ENCODE peak calls at places on chromosomes 3 and 15, in ten cellular contexts. Y is GM12878, V is A673, Q is PC-9, H is GM23338, X is GM23248, I is hepatocyte, G is MM.1S, C is fibroblast of lung, S is neural progenitor cell. L is an unnamed sample.

GRCh38 chr15:80967451-80967850 is 22.2 kb downstream of the MESD start:
- DNase-seq in C (peak), G (no peak), V (no peak), Q (peak), S (peak), I (peak), Y (no peak), X (peak), H (peak), L (peak)

GRCh38 chr15:67828379-67828968 is 3.2 kb downstream of the SKOR1 start:
- DNase-seq in Y (no peak), H (peak), C (no peak), I (no peak), V (no peak), S (peak), Q (no peak), G (no peak), X (no peak), L (no peak)

GRCh38 chr15:89494941-89495637 is 1.3 kb downstream of the RHCG start:
- DNase-seq in H (peak), I (no peak), C (peak), G (peak), Q (no peak), V (peak), S (peak), X (peak), Y (no peak), L (no peak)

GRCh38 chr3:135992072-135992471 is 26.5 kb downstream of the PPP2R3A start:
- DNase-seq in X (peak), I (no peak), V (no peak), Q (no peak), Y (no peak), H (no peak), S (no peak), G (no peak), C (peak), L (peak)

GRCh38 chr15:40892449-40893012 is 1.7 kb upstream of the VPS18 start:
- DNase-seq in S (no peak), V (no peak), Y (no peak), I (no peak), C (no peak), Q (no peak), H (no peak), G (no peak), X (no peak), L (no peak)

GRCh38 chr3:28800203-28800602 is 451.6 kb upstream of the AZI2 start:
- DNase-seq in G (no peak), Q (no peak), V (no peak), X (no peak), I (no peak), C (no peak), Y (no peak), S (peak), H (peak), L (no peak)

GRCh38 chr3:11480663-11481298 is 162.9 kb downstream of the VGLL4 start:
- DNase-seq in Y (no peak), X (no peak), S (no peak), H (peak), C (no peak), I (peak), G (no peak), V (peak), Q (no peak), L (no peak)

GRCh38 chr3:52494446-52494845 is 692 bp upstream of the STAB1 start:
- DNase-seq in I (no peak), X (no peak), H (peak), V (no peak), Y (no peak), G (no peak), C (no peak), Q (no peak), S (no peak), L (no peak)

GRCh38 chr3:108319428-108320053 is 23.2 kb downstream of the HHLA2 start:
- DNase-seq in Y (no peak), I (no peak), C (no peak), X (no peak), S (no peak), G (no peak), Q (peak), V (no peak), H (no peak), L (no peak)

GRCh38 chr15:49415171-49415570 is 7.9 kb upstream of the FGF7 start:
- DNase-seq in C (peak), S (no peak), V (no peak), Q (no peak), G (no peak), Y (no peak), X (no peak), H (no peak), I (no peak), L (no peak)

GRCh38 chr3:168071535-168071934 is 24.2 kb downstream of the GOLIM4 start:
- DNase-seq in V (peak), I (no peak), C (peak), G (no peak), H (no peak), S (no peak), Q (peak), Y (no peak), X (peak), L (peak)

GRCh38 chr3:133776794-133777438 is 28.7 kb upstream of the SRPRB start:
- DNase-seq in I (no peak), Q (no peak), C (no peak), Y (no peak), X (no peak), H (no peak), V (no peak), S (no peak), G (no peak), L (no peak)

GRCh38 chr3:176978441-176978840 is 218.8 kb downstream of the TBL1XR1 start:
- DNase-seq in S (no peak), I (no peak), Q (no peak), X (no peak), H (no peak), G (no peak), C (no peak), Y (no peak), V (no peak), L (no peak)

GRCh38 chr3:191473766-191474198 is 12.8 kb downstream of the PYDC2 start:
- DNase-seq in C (no peak), I (no peak), Q (no peak), Y (no peak), V (no peak), H (no peak), X (no peak), S (no peak), G (no peak), L (no peak)

GRCh38 chr15:40838756-40839155 is 5.1 kb upstream of the SPINT1 start:
- DNase-seq in C (no peak), Q (no peak), G (no peak), X (peak), S (no peak), I (no peak), V (no peak), H (no peak), Y (no peak), L (no peak)

GRCh38 chr3:57158813-57159678 is 6.1 kb downstream of the IL17RD start:
- DNase-seq in I (no peak), C (no peak), Q (no peak), S (peak), X (no peak), G (peak), Y (no peak), H (peak), V (peak), L (no peak)

GRCh38 chr3:71189480-71189879 is 394.0 kb downstream of the FOXP1 start:
- DNase-seq in Q (no peak), V (no peak), C (no peak), I (no peak), S (no peak), X (peak), H (no peak), Y (no peak), G (no peak), L (peak)

GRCh38 chr3:13277860-13278531 is 142.1 kb downstream of the NUP210 start:
- DNase-seq in Y (no peak), G (no peak), S (no peak), Q (peak), C (no peak), H (no peak), X (peak), V (peak), I (no peak), L (peak)

GRCh38 chr15:32641517-32642059 is at the start of gene SCG5:
- DNase-seq in S (peak), H (peak), Y (no peak), I (peak), C (peak), V (no peak), Q (no peak), G (no peak), X (no peak), L (peak)

GRCh38 chr3:112088944-112089343 is 2.8 kb downstream of the C3orf52 start:
- DNase-seq in X (no peak), Q (no peak), S (no peak), H (no peak), V (no peak), Y (no peak), C (no peak), G (no peak), I (no peak), L (no peak)

GRCh38 chr3:81416812-81417211 is 344.6 kb downstream of the GBE1 start:
- DNase-seq in V (no peak), Y (no peak), S (no peak), G (no peak), I (no peak), Q (no peak), H (no peak), C (no peak), X (no peak), L (no peak)

GRCh38 chr3:62090066-62090465 is 283.3 kb downstream of the FEZF2 start:
- DNase-seq in C (no peak), H (no peak), X (no peak), I (no peak), Y (no peak), S (no peak), G (no peak), V (no peak), Q (no peak), L (no peak)

GRCh38 chr15:35671981-35672380 is 126.0 kb upstream of the DPH6 start:
- DNase-seq in I (no peak), C (no peak), S (no peak), V (no peak), G (no peak), X (no peak), Y (no peak), H (no peak), Q (no peak), L (no peak)

GRCh38 chr3:46998121-46998851 is 18.8 kb downstream of the NBEAL2 start:
- DNase-seq in S (peak), C (peak), V (peak), X (peak), H (peak), G (no peak), I (peak), Y (no peak), Q (peak), L (no peak)

GRCh38 chr15:68484696-68485400 is 52.9 kb upstream of the ITGA11 start:
- DNase-seq in Q (no peak), X (peak), G (no peak), Y (no peak), I (no peak), V (no peak), H (no peak), S (no peak), C (peak), L (peak)

GRCh38 chr3:170999737-171000242 is 26.7 kb downstream of the SLC2A2 start:
- DNase-seq in Y (no peak), S (no peak), V (peak), Q (peak), H (no peak), X (peak), C (peak), I (peak), G (no peak), L (peak)

GRCh38 chr15:80803580-80804525 is 24.7 kb downstream of the CEMIP start:
- DNase-seq in Y (no peak), Q (no peak), H (no peak), X (peak), C (no peak), V (no peak), S (no peak), G (no peak), I (no peak), L (peak)

GRCh38 chr3:136929984-136930671 is 27.7 kb upstream of the IL20RB start:
- DNase-seq in X (peak), G (no peak), Y (no peak), I (peak), H (no peak), C (peak), V (peak), Q (no peak), S (no peak), L (no peak)

GRCh38 chr15:26295331-26295730 is 432.2 kb upstream of the ATP10A start:
- DNase-seq in X (no peak), Q (no peak), C (no peak), G (no peak), V (no peak), H (no peak), Y (no peak), I (no peak), S (no peak), L (no peak)

GRCh38 chr3:4948395-4948794 is 30.8 kb upstream of the BHLHE40 start:
- DNase-seq in V (no peak), H (no peak), S (no peak), C (no peak), G (no peak), Q (no peak), I (no peak), Y (no peak), X (peak), L (peak)

GRCh38 chr3:58577269-58577821 is at the start of gene FAM107A:
- DNase-seq in X (peak), I (no peak), C (peak), S (peak), Y (no peak), H (peak), G (no peak), V (no peak), Q (no peak), L (peak)

GRCh38 chr3:120503727-120504616 is 53.2 kb upstream of the FSTL1 start:
- DNase-seq in Y (no peak), X (no peak), S (peak), G (no peak), I (no peak), C (no peak), Q (no peak), V (no peak), H (peak), L (no peak)

GRCh38 chr3:182790612-182791011 is 2.7 kb upstream of the ATP11B start:
- DNase-seq in C (no peak), V (no peak), Y (no peak), X (no peak), Q (no peak), I (no peak), H (no peak), G (no peak), S (no peak), L (no peak)

DNA sequence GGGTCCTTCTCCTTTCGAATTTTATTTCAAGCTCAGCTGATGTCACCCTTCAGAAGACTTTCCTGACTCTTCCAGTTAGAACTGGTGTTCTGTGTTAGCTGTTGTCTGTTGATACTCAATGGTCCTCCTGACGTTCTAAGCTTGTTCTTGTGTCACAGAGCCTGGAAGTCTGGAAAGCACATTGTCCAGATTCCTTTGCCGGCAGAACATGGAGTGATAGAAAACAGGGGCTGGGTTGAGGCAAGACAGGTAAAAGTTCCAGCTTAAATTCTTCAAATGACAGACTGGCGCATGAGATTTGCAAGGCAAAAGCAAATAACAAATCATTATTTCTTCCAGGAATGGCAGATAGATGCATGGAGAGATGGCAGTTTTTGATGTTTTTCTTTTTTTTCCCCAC is 102.0 kb upstream of the CLSTN2 start:
- DNase-seq in I (peak), X (no peak), V (no peak), G (no peak), Q (no peak), Y (no peak), H (no peak), C (no peak), S (no peak), L (no peak)
- H3K27ac ChIP-seq in I (no peak), X (no peak), V (no peak), G (no peak), Q (no peak), Y (no peak), H (no peak), C (no peak), S (no peak), L (no peak)

DNA sequence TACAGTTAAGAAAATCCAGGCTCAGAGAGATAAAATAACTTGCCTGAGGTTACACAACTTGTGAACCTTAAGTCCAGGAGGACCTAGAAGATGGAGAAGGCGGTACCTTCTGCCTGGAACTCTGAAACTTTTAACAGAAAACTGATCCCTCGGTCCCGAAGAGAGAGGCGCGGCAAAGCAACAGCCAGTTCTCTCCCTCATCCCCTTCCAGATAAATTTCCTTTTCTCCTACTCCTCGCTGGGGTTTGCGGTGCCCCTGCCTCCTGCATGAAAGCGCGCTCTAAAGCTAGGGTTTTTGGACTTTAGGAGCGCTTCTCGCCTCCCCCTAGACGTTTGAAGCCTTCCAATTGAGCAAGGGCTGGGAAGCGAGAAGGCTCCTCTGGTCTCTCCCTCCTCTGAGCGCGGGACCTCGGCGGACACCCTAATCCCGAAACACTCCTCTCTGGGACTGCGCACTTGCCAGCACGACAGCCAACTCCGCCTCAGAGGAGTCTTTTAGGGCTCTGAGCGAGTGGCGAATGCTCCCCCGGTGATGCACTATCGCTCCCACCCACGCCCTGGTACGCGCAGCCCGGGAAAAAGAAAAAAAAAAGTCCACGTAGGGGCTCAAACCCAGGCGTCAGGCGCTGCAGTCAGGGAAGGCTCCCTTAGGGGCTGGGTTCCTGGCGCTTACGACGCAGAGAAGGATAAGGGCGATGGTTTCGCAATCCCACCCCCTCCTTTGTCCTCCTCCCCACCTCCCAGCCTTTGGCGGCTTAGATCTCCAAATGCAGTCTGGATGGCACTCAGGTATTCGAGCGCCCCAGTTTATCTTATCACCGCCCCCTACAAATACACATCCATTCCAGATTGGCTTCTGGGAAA is 7.9 kb upstream of the EOMES start:
- DNase-seq in I (no peak), V (no peak), H (peak), G (no peak), Y (no peak), X (peak), Q (no peak), C (no peak), S (peak), L (no peak)
- TF ChIP-seq EZH2 in I (peak), V (no peak), H (peak), G (no peak), Y (no peak), X (peak), Q (no peak), C (peak), S (peak), L (peak)

DNA sequence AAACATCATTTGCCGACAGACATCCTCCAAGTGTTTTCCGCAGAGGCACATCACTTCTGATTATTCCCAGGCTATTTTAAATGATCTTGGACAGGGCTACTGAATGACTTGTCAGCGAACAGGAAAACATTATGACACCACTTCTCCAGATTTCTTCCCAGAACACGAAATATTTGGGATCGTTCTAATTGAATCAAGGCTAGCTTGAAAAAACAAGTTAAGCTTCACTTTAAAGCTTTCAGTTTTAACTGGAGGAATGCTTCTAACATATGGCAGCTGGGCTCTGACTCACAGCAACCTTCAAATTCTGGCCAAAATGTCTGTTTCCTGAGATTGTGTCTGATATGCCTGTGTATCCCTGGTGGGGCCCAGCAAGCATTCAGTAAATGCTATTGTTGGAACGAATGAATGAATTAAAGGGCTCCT is 127.0 kb upstream of the ICE2 start:
- DNase-seq in S (no peak), V (no peak), H (no peak), G (no peak), X (peak), Y (no peak), C (peak), Q (no peak), I (no peak), L (peak)
- H3K4me3 ChIP-seq in S (no peak), V (no peak), H (no peak), G (no peak), X (peak), Y (no peak), C (peak), Q (no peak), I (no peak), L (peak)

GRCh38 chr15:71791975-71792374 is 18.4 kb upstream of the NR2E3 start:
- DNase-seq in V (no peak), Y (no peak), C (no peak), I (no peak), H (no peak), Q (no peak), G (no peak), X (no peak), S (no peak), L (no peak)

GRCh38 chr15:71788646-71789579 is 21.4 kb upstream of the NR2E3 start:
- DNase-seq in G (no peak), I (peak), S (no peak), C (no peak), X (no peak), Y (no peak), Q (no peak), H (no peak), V (no peak), L (no peak)

GRCh38 chr15:71792521-71792920 is 17.8 kb upstream of the NR2E3 start:
- DNase-seq in G (no peak), X (peak), S (no peak), V (peak), Q (peak), C (peak), Y (no peak), I (no peak), H (no peak), L (peak)

GRCh38 chr15:71789616-71790015 is 20.7 kb upstream of the NR2E3 start:
- DNase-seq in I (no peak), Y (no peak), X (no peak), Q (no peak), G (no peak), S (no peak), H (no peak), C (no peak), V (no peak), L (no peak)

GRCh38 chr15:71790081-71790480 is 20.3 kb upstream of the NR2E3 start:
- DNase-seq in V (no peak), Y (no peak), S (no peak), G (no peak), I (peak), Q (peak), C (no peak), X (peak), H (no peak), L (peak)
- H3K27ac ChIP-seq in V (no peak), Y (no peak), S (no peak), G (no peak), I (peak), Q (peak), C (no peak), X (no peak), H (no peak), L (peak)

GRCh38 chr15:43266386-43266785 is 342 bp downstream of the TGM5 start:
- DNase-seq in C (no peak), X (no peak), G (no peak), H (no peak), Q (no peak), I (no peak), S (no peak), Y (no peak), V (no peak), L (no peak)
- TF ChIP-seq EZH2 in C (no peak), X (no peak), G (no peak), H (no peak), Q (no peak), I (no peak), S (no peak), Y (no peak), V (no peak), L (no peak)

GRCh38 chr15:59289574-59289973 is 82.9 kb downstream of the LDHAL6B start:
- DNase-seq in H (no peak), G (no peak), X (no peak), Y (no peak), S (no peak), C (no peak), Q (no peak), I (no peak), V (no peak), L (no peak)
- H3K4me3 ChIP-seq in H (no peak), G (no peak), X (no peak), Y (peak), S (no peak), C (no peak), Q (no peak), I (no peak), V (no peak), L (no peak)

DNA sequence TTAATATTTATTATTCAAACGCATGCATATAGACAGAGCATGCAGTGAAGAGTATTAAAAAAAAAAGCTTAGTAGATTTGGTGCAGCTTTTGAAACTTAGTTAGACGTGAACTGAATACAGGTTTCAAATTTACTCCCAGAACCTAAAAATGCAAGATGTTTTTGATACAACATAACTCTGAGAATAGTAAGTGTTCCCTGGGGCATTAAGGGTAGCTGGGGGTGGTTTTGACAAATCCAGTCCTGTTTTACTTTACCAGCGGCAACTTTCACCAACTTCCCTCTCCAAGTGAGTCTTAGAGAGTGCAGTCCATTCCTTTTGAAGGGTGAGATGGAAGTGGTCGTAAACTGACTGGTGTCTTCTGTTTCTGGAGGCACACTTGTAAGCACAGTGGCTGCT is 11.2 kb downstream of the NCBP2 start:
- DNase-seq in C (no peak), I (no peak), X (no peak), Y (no peak), H (no peak), G (no peak), V (no peak), S (no peak), Q (no peak), L (no peak)
- H3K27ac ChIP-seq in C (no peak), I (no peak), X (no peak), Y (peak), H (no peak), G (no peak), V (no peak), S (no peak), Q (no peak), L (no peak)